ENCODE peak calls at places on chromosomes 1 and 21, in seven cellular contexts. One of them, this sample, is unnamed.

GRCh38 chr21:45006536-45007079 is 66.8 kb downstream of the SLX9 start:
- DNase-seq in activated T-cell treated with anti-CD3 and anti-CD28 coated beads for 4 hours: no peak
- DNase-seq in fibroblast of lung: no peak
- DNase-seq in heart right ventricle: no peak
- DNase-seq in stimulated activated CD4-positive, alpha-beta T cell treated with anti-CD3 and anti-CD28 coated beads, Interleukin-12 subunit alpha, Interleukin-12 subunit beta, amount 100 ng/mL, for 24 hours: no peak
- DNase-seq in AG09319: no peak
- DNase-seq in NCI-H2171 treated with DMSO at 0.1 percent for 48 hours: no peak
- DNase-seq in this sample: no peak

GRCh38 chr1:214540324-214540723 is 11.1 kb downstream of the PTPN14 start:
- DNase-seq in activated T-cell treated with anti-CD3 and anti-CD28 coated beads for 4 hours: no peak
- DNase-seq in fibroblast of lung: no peak
- DNase-seq in heart right ventricle: peak
- DNase-seq in stimulated activated CD4-positive, alpha-beta T cell treated with anti-CD3 and anti-CD28 coated beads, Interleukin-12 subunit alpha, Interleukin-12 subunit beta, amount 100 ng/mL, for 24 hours: no peak
- DNase-seq in AG09319: no peak
- DNase-seq in NCI-H2171 treated with DMSO at 0.1 percent for 48 hours: no peak
- DNase-seq in this sample: no peak

GRCh38 chr1:54558434-54559030 is 10.5 kb downstream of the ACOT11 start:
- DNase-seq in activated T-cell treated with anti-CD3 and anti-CD28 coated beads for 4 hours: no peak
- DNase-seq in fibroblast of lung: no peak
- DNase-seq in heart right ventricle: no peak
- DNase-seq in stimulated activated CD4-positive, alpha-beta T cell treated with anti-CD3 and anti-CD28 coated beads, Interleukin-12 subunit alpha, Interleukin-12 subunit beta, amount 100 ng/mL, for 24 hours: no peak
- DNase-seq in AG09319: no peak
- DNase-seq in NCI-H2171 treated with DMSO at 0.1 percent for 48 hours: no peak
- DNase-seq in this sample: peak

GRCh38 chr1:55046871-55047270 is 7.5 kb downstream of the PCSK9 start:
- DNase-seq in activated T-cell treated with anti-CD3 and anti-CD28 coated beads for 4 hours: no peak
- DNase-seq in fibroblast of lung: no peak
- DNase-seq in heart right ventricle: no peak
- DNase-seq in stimulated activated CD4-positive, alpha-beta T cell treated with anti-CD3 and anti-CD28 coated beads, Interleukin-12 subunit alpha, Interleukin-12 subunit beta, amount 100 ng/mL, for 24 hours: no peak
- DNase-seq in AG09319: no peak
- DNase-seq in NCI-H2171 treated with DMSO at 0.1 percent for 48 hours: no peak
- DNase-seq in this sample: no peak

GRCh38 chr1:44619261-44619900 is 54.9 kb downstream of the TMEM53 start:
- DNase-seq in activated T-cell treated with anti-CD3 and anti-CD28 coated beads for 4 hours: no peak
- DNase-seq in fibroblast of lung: peak
- DNase-seq in heart right ventricle: no peak
- DNase-seq in stimulated activated CD4-positive, alpha-beta T cell treated with anti-CD3 and anti-CD28 coated beads, Interleukin-12 subunit alpha, Interleukin-12 subunit beta, amount 100 ng/mL, for 24 hours: no peak
- DNase-seq in AG09319: peak
- DNase-seq in NCI-H2171 treated with DMSO at 0.1 percent for 48 hours: no peak
- DNase-seq in this sample: no peak

GRCh38 chr21:37675202-37675801 is 241.0 kb downstream of the KCNJ6 start:
- DNase-seq in activated T-cell treated with anti-CD3 and anti-CD28 coated beads for 4 hours: peak
- DNase-seq in fibroblast of lung: peak
- DNase-seq in heart right ventricle: peak
- DNase-seq in stimulated activated CD4-positive, alpha-beta T cell treated with anti-CD3 and anti-CD28 coated beads, Interleukin-12 subunit alpha, Interleukin-12 subunit beta, amount 100 ng/mL, for 24 hours: peak
- DNase-seq in AG09319: no peak
- DNase-seq in NCI-H2171 treated with DMSO at 0.1 percent for 48 hours: peak
- DNase-seq in this sample: peak

GRCh38 chr1:47963568-47963973 is 33.6 kb downstream of the TRABD2B start:
- DNase-seq in activated T-cell treated with anti-CD3 and anti-CD28 coated beads for 4 hours: no peak
- DNase-seq in fibroblast of lung: peak
- DNase-seq in heart right ventricle: no peak
- DNase-seq in stimulated activated CD4-positive, alpha-beta T cell treated with anti-CD3 and anti-CD28 coated beads, Interleukin-12 subunit alpha, Interleukin-12 subunit beta, amount 100 ng/mL, for 24 hours: no peak
- DNase-seq in AG09319: no peak
- DNase-seq in NCI-H2171 treated with DMSO at 0.1 percent for 48 hours: peak
- DNase-seq in this sample: no peak

GRCh38 chr1:228743405-228743804 is 8.1 kb downstream of the RHOU start:
- DNase-seq in activated T-cell treated with anti-CD3 and anti-CD28 coated beads for 4 hours: no peak
- DNase-seq in fibroblast of lung: no peak
- DNase-seq in heart right ventricle: no peak
- DNase-seq in stimulated activated CD4-positive, alpha-beta T cell treated with anti-CD3 and anti-CD28 coated beads, Interleukin-12 subunit alpha, Interleukin-12 subunit beta, amount 100 ng/mL, for 24 hours: no peak
- DNase-seq in AG09319: no peak
- DNase-seq in NCI-H2171 treated with DMSO at 0.1 percent for 48 hours: no peak
- DNase-seq in this sample: no peak

GRCh38 chr1:157695417-157695816 is 5.2 kb downstream of the FCRL3 start:
- DNase-seq in activated T-cell treated with anti-CD3 and anti-CD28 coated beads for 4 hours: no peak
- DNase-seq in fibroblast of lung: no peak
- DNase-seq in heart right ventricle: no peak
- DNase-seq in stimulated activated CD4-positive, alpha-beta T cell treated with anti-CD3 and anti-CD28 coated beads, Interleukin-12 subunit alpha, Interleukin-12 subunit beta, amount 100 ng/mL, for 24 hours: no peak
- DNase-seq in AG09319: no peak
- DNase-seq in NCI-H2171 treated with DMSO at 0.1 percent for 48 hours: no peak
- DNase-seq in this sample: no peak

GRCh38 chr1:224466151-224466550 is 31.6 kb upstream of the WDR26 start:
- DNase-seq in activated T-cell treated with anti-CD3 and anti-CD28 coated beads for 4 hours: no peak
- DNase-seq in fibroblast of lung: no peak
- DNase-seq in heart right ventricle: no peak
- DNase-seq in stimulated activated CD4-positive, alpha-beta T cell treated with anti-CD3 and anti-CD28 coated beads, Interleukin-12 subunit alpha, Interleukin-12 subunit beta, amount 100 ng/mL, for 24 hours: no peak
- DNase-seq in AG09319: no peak
- DNase-seq in NCI-H2171 treated with DMSO at 0.1 percent for 48 hours: no peak
- DNase-seq in this sample: no peak